ENCODE peak calls at places on chromosomes 1 and 21, in nine cellular contexts. H, X, K, Z, E, V, Q, P and Y are unnamed samples.
A peak's percentile ranks its signal among the peaks of the same experiment; 100 is the strongest.

GRCh38 chr1:47662068-47662467 is 224.2 kb downstream of the FOXD2 start:
- DNase-seq in K (no peak), X (no peak), Z (no peak), V (no peak), H (no peak), E (no peak), P (no peak), Q (no peak), Y (no peak)

GRCh38 chr1:245177071-245177900 is 22.5 kb downstream of the KIF26B start:
- DNase-seq in H (no peak), V (peak; percentile 71), P (no peak), E (no peak), K (no peak), X (no peak), Q (no peak), Z (no peak), Y (no peak)

GRCh38 chr1:169238506-169238905 is 129.1 kb downstream of the NME7 start:
- DNase-seq in H (no peak), V (no peak), P (no peak), X (no peak), Z (no peak), Q (no peak), K (no peak), E (no peak), Y (no peak)

GRCh38 chr1:36279110-36279788 is 26.9 kb upstream of the SH3D21 start:
- DNase-seq in X (no peak), E (peak; percentile 49), Z (no peak), V (no peak), H (no peak), P (no peak), K (no peak), Q (no peak), Y (no peak)

GRCh38 chr1:109910123-109910962 is at the start of gene CSF1:
- DNase-seq in Z (peak; percentile 83), H (peak; percentile 92), P (peak; percentile 88), V (peak; percentile 87), E (peak; percentile 94), Q (peak; percentile 82), K (peak; percentile 55), X (peak; percentile 83), Y (peak; percentile 80)

GRCh38 chr1:67342002-67342890 is 34.6 kb downstream of the IL12RB2 start:
- DNase-seq in E (peak; percentile 12), Q (no peak), V (no peak), K (no peak), H (no peak), X (no peak), P (no peak), Z (no peak), Y (no peak)

GRCh38 chr1:43280683-43281082 is 4.7 kb downstream of the C1orf210 start:
- DNase-seq in Q (no peak), Z (no peak), X (no peak), P (no peak), K (no peak), H (no peak), V (no peak), E (no peak), Y (no peak)

GRCh38 chr1:201309420-201309819 is 26.1 kb downstream of the PKP1 start:
- DNase-seq in X (peak; percentile 67), Z (no peak), Q (peak; percentile 70), V (peak; percentile 90), P (no peak), K (peak; percentile 75), E (no peak), H (no peak), Y (peak; percentile 64)

GRCh38 chr1:28416509-28417194 is 47.1 kb downstream of the PHACTR4 start:
- DNase-seq in H (no peak), P (no peak), X (no peak), V (peak; percentile 48), Q (no peak), K (no peak), E (no peak), Z (no peak), Y (no peak)

GRCh38 chr1:235375919-235376600 is 8.8 kb downstream of the TBCE start:
- DNase-seq in X (no peak), Q (no peak), P (no peak), Z (no peak), E (no peak), H (no peak), V (no peak), K (no peak), Y (no peak)
- H3K27ac ChIP-seq in X (no peak overlapping the region), Q (no peak overlapping the region), P (no peak overlapping the region), Z (no peak overlapping the region), E (no peak overlapping the region), H (no peak overlapping the region), V (no peak overlapping the region), K (no peak overlapping the region), Y (no peak overlapping the region)

GRCh38 chr21:42532466-42533181 is 19.0 kb downstream of the SLC37A1 start:
- DNase-seq in V (no peak), P (peak; percentile 84), H (no peak), Z (peak; percentile 75), Q (peak; percentile 74), X (peak; percentile 41), E (peak; percentile 35), K (no peak), Y (peak; percentile 82)

GRCh38 chr21:42534901-42535378 is 21.3 kb downstream of the SLC37A1 start:
- DNase-seq in Z (no peak), P (no peak), X (no peak), Q (peak; percentile 36), V (no peak), K (no peak), H (no peak), E (no peak), Y (no peak)

GRCh38 chr21:42533963-42534355 is 20.3 kb downstream of the SLC37A1 start:
- DNase-seq in Q (no peak), H (no peak), E (no peak), V (no peak), K (no peak), Z (no peak), X (no peak), P (peak; percentile 21), Y (no peak)

GRCh38 chr21:42534361-42534900 is 20.8 kb downstream of the SLC37A1 start:
- DNase-seq in K (peak; percentile 23), V (peak; percentile 49), Q (peak; percentile 65), E (no peak), X (no peak), H (no peak), P (peak; percentile 69), Z (peak; percentile 29), Y (no peak)

GRCh38 chr21:42533306-42533962 is 19.8 kb downstream of the SLC37A1 start:
- DNase-seq in K (no peak), E (no peak), X (no peak), V (no peak), Q (no peak), H (no peak), P (peak; percentile 60), Z (no peak), Y (peak; percentile 27)
- H3K4me3 ChIP-seq in K (no peak overlapping the region), E (no peak overlapping the region), X (no peak overlapping the region), V (no peak overlapping the region), Q (no peak overlapping the region), H (no peak overlapping the region), P (no peak overlapping the region), Z (no peak overlapping the region), Y (no peak overlapping the region)

GRCh38 chr1:81654657-81655056 is 146.1 kb upstream of the ADGRL2 start:
- DNase-seq in E (no peak), X (no peak), Z (no peak), Q (no peak), P (no peak), V (no peak), K (no peak), H (no peak), Y (no peak)

GRCh38 chr1:81650741-81651140 is 150.0 kb upstream of the ADGRL2 start:
- DNase-seq in X (no peak), Q (no peak), P (no peak), Z (no peak), V (no peak), K (no peak), H (no peak), E (no peak), Y (no peak)

GRCh38 chr1:81654147-81654546 is 146.6 kb upstream of the ADGRL2 start:
- DNase-seq in X (no peak), H (no peak), P (no peak), E (no peak), V (no peak), K (no peak), Z (no peak), Q (no peak), Y (no peak)
- H3K27ac ChIP-seq in X (no peak overlapping the region), H (no peak overlapping the region), P (no peak overlapping the region), E (no peak overlapping the region), V (no peak overlapping the region), K (no peak overlapping the region), Z (no peak overlapping the region), Q (no peak overlapping the region), Y (no peak overlapping the region)

DNA sequence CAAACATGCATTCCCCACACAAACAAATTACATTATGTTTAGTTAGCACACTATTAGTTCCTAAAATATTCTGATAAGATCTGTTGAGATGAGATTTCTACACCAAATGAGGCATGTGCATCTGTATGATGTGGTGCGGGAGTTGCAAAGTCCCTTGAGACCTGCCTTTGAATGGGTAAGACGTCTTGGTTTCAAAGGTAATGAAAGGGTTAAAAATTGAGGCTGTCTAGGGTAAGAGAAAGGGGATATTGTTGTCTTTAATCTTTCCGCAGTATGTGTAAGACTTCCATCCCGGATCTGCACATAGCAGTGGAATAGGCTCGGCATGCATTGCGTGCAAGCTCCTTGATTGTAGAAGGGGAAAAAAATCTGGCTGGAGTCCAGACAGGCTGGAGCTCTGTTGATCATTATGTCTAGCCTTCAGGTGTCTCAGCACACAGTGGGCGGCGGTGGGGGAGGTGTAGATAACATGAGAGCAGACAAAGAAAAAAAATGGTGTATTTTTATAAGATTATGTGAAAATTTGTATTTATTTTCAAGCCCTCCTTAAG is 296.6 kb downstream of the PTPRC start:
- DNase-seq in X (peak; percentile 33), K (peak; percentile 84), H (peak; percentile 25), V (peak; percentile 17), Z (peak; percentile 67), P (peak; percentile 72), E (peak; percentile 94), Q (peak; percentile 76), Y (peak; percentile 81)
- H3K4me3 ChIP-seq in X (peak overlapping the region; percentile 75), K (peak overlapping the region; percentile 89), H (peak overlapping the region; percentile 7), V (peak overlapping the region; percentile 78), Z (peak overlapping the region; percentile 82), P (peak overlapping the region; percentile 63), E (peak overlapping the region; percentile 51), Q (peak overlapping the region; percentile 57), Y (peak overlapping the region; percentile 44)